ENCODE peak calls at places on chromosome 7, in five cellular contexts. One of them, this sample, is unnamed.

GRCh38 chr7:88299126-88299525 is 7.6 kb downstream of the STEAP4 start:
- DNase-seq in aorta: no peak
- DNase-seq in pancreas: no peak
- DNase-seq in M059J: no peak
- DNase-seq in lower lobe of right lung: no peak
- DNase-seq in this sample: no peak

GRCh38 chr7:125899577-125899976 is 970.0 kb upstream of the POT1 start:
- DNase-seq in aorta: no peak
- DNase-seq in lower lobe of right lung: no peak
- DNase-seq in M059J: no peak
- DNase-seq in pancreas: no peak
- DNase-seq in this sample: no peak

GRCh38 chr7:64551375-64552142 is 11.3 kb downstream of the ZNF680 start:
- DNase-seq in aorta: no peak
- DNase-seq in lower lobe of right lung: no peak
- DNase-seq in M059J: no peak
- DNase-seq in pancreas: no peak
- DNase-seq in this sample: no peak

GRCh38 chr7:35012155-35012554 is 25.1 kb downstream of the DPY19L1 start:
- DNase-seq in lower lobe of right lung: no peak
- DNase-seq in M059J: no peak
- DNase-seq in aorta: no peak
- DNase-seq in pancreas: no peak
- DNase-seq in this sample: no peak

GRCh38 chr7:42292991-42293521 is 56.0 kb upstream of the GLI3 start:
- DNase-seq in M059J: peak; percentile 72
- DNase-seq in aorta: no peak
- DNase-seq in lower lobe of right lung: peak; percentile 59
- DNase-seq in pancreas: no peak
- DNase-seq in this sample: peak; percentile 64

GRCh38 chr7:99504281-99504602 is 220 bp upstream of the ZKSCAN5 start:
- DNase-seq in M059J: no peak
- DNase-seq in aorta: no peak
- DNase-seq in lower lobe of right lung: no peak
- DNase-seq in pancreas: no peak
- DNase-seq in this sample: no peak

GRCh38 chr7:2613113-2613925 is 18.5 kb upstream of the TTYH3 start:
- DNase-seq in lower lobe of right lung: no peak
- DNase-seq in pancreas: no peak
- DNase-seq in M059J: no peak
- DNase-seq in aorta: peak; percentile 74
- DNase-seq in this sample: no peak

GRCh38 chr7:73681031-73681430 is 2.2 kb downstream of the DNAJC30 start:
- DNase-seq in M059J: peak; percentile 66
- DNase-seq in lower lobe of right lung: no peak
- DNase-seq in aorta: no peak
- DNase-seq in pancreas: no peak
- DNase-seq in this sample: no peak

GRCh38 chr7:44433255-44434022 is 57.0 kb downstream of the NUDCD3 start:
- DNase-seq in pancreas: no peak
- DNase-seq in M059J: no peak
- DNase-seq in lower lobe of right lung: no peak
- DNase-seq in aorta: no peak
- DNase-seq in this sample: no peak

GRCh38 chr7:90726623-90727022 is 130.5 kb downstream of the CDK14 start:
- DNase-seq in lower lobe of right lung: no peak
- DNase-seq in aorta: no peak
- DNase-seq in pancreas: no peak
- DNase-seq in M059J: peak; percentile 34
- DNase-seq in this sample: peak; percentile 61

GRCh38 chr7:37683263-37684120 is at the start of gene GPR141:
- DNase-seq in aorta: no peak
- DNase-seq in pancreas: no peak
- DNase-seq in M059J: no peak
- DNase-seq in lower lobe of right lung: no peak
- DNase-seq in this sample: no peak

This sample was measured in right lobe of liver.